ENCODE peak calls at places on chromosomes 11 and 22, in nine cellular contexts. E, X, L, P, S, C, V, A and H are unnamed samples.
A peak's percentile ranks its signal among the peaks of the same experiment; 100 is the strongest.

GRCh38 chr22:46104170-46104880 is 46.0 kb upstream of the PPARA start:
- DNase-seq in S (no peak), C (no peak), X (no peak), A (no peak), V (peak; percentile 89), P (no peak), L (no peak), E (no peak), H (no peak)

GRCh38 chr11:127993788-127994187 is 593.6 kb downstream of the ETS1 start:
- DNase-seq in X (peak; percentile 56), S (no peak), P (no peak), E (no peak), V (no peak), L (no peak), C (no peak), A (no peak), H (no peak)

GRCh38 chr11:8035225-8035846 is 45.7 kb upstream of the TUB start:
- DNase-seq in A (no peak), V (peak; percentile 36), L (peak; percentile 91), P (no peak), S (no peak), X (no peak), C (no peak), E (no peak), H (no peak)

GRCh38 chr11:69595805-69596665 is 44.9 kb upstream of the CCND1 start:
- DNase-seq in X (no peak), V (no peak), C (no peak), L (no peak), E (no peak), S (no peak), P (no peak), A (no peak), H (peak; percentile 59)

GRCh38 chr11:77619576-77620198 is 17.9 kb downstream of the CLNS1A start:
- DNase-seq in S (no peak), L (no peak), E (no peak), C (peak; percentile 28), A (no peak), P (peak; percentile 64), X (peak; percentile 92), V (no peak), H (no peak)

GRCh38 chr22:49772692-49773091 is 55.0 kb downstream of the BRD1 start:
- DNase-seq in X (no peak), C (no peak), P (no peak), A (no peak), E (no peak), L (no peak), V (no peak), S (peak; percentile 38), H (no peak)

GRCh38 chr22:45709004-45709739 is 37.5 kb downstream of the ATXN10 start:
- DNase-seq in S (no peak), X (no peak), A (no peak), E (no peak), C (no peak), L (no peak), V (no peak), P (no peak), H (no peak)

GRCh38 chr22:39428597-39429071 is 28.2 kb upstream of the MGAT3 start:
- DNase-seq in L (no peak), E (no peak), S (peak; percentile 24), A (no peak), V (peak; percentile 59), P (no peak), C (no peak), X (peak; percentile 98), H (no peak)

GRCh38 chr11:95295382-95295781 is 64.4 kb upstream of the SESN3 start:
- DNase-seq in A (no peak), P (no peak), C (no peak), S (no peak), L (no peak), V (no peak), E (no peak), X (no peak), H (no peak)

GRCh38 chr11:44029507-44029845 is 18.3 kb upstream of the ACCSL start:
- DNase-seq in V (no peak), E (no peak), A (no peak), C (no peak), S (no peak), X (no peak), L (peak; percentile 70), P (no peak), H (no peak)

GRCh38 chr11:64271339-64272132 is 12.9 kb downstream of the BAD start:
- DNase-seq in E (peak; percentile 93), A (peak; percentile 97), P (peak; percentile 67), C (peak; percentile 77), X (peak; percentile 99), L (peak; percentile 98), V (peak; percentile 95), S (peak; percentile 74), H (peak; percentile 96)

GRCh38 chr11:128726464-128727139 is 32.7 kb downstream of the FLI1 start:
- DNase-seq in X (no peak), E (peak; percentile 59), P (no peak), L (no peak), A (no peak), S (no peak), V (peak; percentile 89), C (no peak), H (no peak)

GRCh38 chr11:1336836-1337646 is 27.6 kb upstream of the TOLLIP start:
- DNase-seq in S (no peak), A (peak; percentile 84), P (no peak), V (peak; percentile 93), C (no peak), E (peak; percentile 41), X (peak; percentile 59), L (peak; percentile 92), H (peak; percentile 85)

DNA sequence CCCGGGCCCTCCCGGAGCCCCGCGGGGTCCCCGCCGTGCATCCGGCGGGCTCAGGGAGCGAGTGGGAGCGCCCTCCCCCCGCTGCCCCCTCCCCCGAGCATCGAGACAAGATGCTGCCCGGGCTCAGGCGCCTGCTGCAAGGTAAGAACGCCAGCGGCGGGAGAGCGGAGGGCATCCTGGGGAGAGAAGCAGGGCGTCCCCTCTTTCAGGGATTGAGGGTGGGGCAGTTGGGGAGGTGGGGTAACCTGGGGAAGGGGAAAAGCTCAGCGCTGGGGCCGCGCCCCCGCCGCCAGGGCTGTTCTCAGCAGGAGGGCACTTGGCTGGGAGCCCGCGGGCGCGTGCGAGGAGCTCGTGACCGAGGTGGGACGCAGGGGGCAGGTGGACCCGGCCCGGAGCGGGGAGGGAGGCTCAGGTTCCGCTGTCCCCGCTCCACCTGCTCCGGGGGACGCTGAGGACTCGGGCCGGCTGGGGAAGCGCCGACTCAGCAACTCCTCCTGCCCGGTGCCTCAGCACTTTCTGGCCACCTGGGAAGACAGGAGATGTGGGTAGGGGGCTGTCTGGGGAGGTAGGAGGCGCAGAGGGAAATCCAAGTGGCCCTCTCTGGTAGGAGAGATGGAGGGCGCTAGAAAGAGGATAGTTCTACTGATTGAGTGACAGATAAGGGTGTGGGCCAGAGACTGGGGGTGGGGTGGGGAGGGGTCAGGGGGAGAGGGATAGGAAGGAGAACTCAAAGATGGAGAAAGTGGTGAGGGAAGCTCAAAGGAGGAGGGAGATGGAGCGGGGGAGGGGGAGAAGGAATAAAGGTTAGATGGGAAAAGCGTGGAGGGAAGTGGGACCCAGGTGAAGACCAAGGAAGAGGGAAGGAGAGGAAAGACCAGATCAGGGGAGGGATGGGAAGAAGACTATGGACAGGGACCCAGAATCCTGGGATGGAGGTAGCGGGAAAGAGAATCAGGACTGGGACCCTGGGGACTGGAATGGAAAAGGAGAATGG is 725 bp downstream of the RTN4RL2 start:
- DNase-seq in A (no peak), V (peak; percentile 82), E (no peak), P (no peak), S (peak; percentile 38), C (no peak), L (no peak), X (peak; percentile 85), H (no peak)
- H3K27me3 ChIP-seq in A (peaks cover 57% of the 10 kb centered on the region), V (peaks cover 39% of the 10 kb centered on the region), E (peaks cover 52% of the 10 kb centered on the region), P (peaks cover 6% of the 10 kb centered on the region), S (no peaks in the 10 kb centered on the region), C (peaks cover 10% of the 10 kb centered on the region), L (peaks cover 30% of the 10 kb centered on the region), X (peaks cover 47% of the 10 kb centered on the region), H (peaks cover 22% of the 10 kb centered on the region)

DNA sequence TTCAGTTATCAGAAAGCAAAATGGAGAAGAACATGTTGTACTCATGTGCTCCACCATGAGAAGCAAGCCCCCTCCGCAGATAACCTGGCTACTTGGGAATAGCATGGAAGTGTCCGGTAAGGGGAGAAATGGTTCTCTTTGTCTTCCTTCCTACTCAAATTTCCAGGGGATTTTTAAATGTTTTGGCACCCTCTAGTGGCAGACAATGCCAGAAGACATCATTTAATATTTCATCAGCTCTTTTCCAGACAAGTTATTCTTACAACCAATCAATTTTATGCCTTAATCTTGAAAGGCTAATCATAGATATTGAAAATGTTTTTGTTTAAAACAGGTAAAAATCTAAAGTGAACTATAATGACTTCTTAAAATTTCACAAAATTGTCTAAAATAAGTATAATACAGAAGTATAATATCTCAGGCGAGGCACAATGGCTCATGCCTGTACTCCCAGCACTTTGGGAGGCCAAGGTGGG is 15.7 kb downstream of the CRTAM start:
- DNase-seq in S (peak; percentile 36), L (no peak), A (no peak), E (peak; percentile 31), X (peak; percentile 92), V (no peak), P (peak; percentile 73), C (no peak), H (no peak)
- TF ChIP-seq POLR2AphosphoS5 in S (no peak), L (no peak), A (no peak), E (no peak), X (no peak), V (no peak), P (no peak), C (no peak), H (no peak)

GRCh38 chr22:19619144-19620009 is 94.9 kb upstream of the SEPTIN5 start:
- DNase-seq in A (no peak), P (no peak), C (peak; percentile 43), V (no peak), L (no peak), X (no peak), S (no peak), E (no peak), H (no peak)
- H3K27me3 ChIP-seq in A (peaks cover 28% of the 10 kb centered on the region), P (no peaks in the 10 kb centered on the region), C (no peaks in the 10 kb centered on the region), V (no peaks in the 10 kb centered on the region), L (no peaks in the 10 kb centered on the region), X (no peaks in the 10 kb centered on the region), S (peaks cover 84% of the 10 kb centered on the region), E (peaks cover 13% of the 10 kb centered on the region), H (peaks cover 30% of the 10 kb centered on the region)

DNA sequence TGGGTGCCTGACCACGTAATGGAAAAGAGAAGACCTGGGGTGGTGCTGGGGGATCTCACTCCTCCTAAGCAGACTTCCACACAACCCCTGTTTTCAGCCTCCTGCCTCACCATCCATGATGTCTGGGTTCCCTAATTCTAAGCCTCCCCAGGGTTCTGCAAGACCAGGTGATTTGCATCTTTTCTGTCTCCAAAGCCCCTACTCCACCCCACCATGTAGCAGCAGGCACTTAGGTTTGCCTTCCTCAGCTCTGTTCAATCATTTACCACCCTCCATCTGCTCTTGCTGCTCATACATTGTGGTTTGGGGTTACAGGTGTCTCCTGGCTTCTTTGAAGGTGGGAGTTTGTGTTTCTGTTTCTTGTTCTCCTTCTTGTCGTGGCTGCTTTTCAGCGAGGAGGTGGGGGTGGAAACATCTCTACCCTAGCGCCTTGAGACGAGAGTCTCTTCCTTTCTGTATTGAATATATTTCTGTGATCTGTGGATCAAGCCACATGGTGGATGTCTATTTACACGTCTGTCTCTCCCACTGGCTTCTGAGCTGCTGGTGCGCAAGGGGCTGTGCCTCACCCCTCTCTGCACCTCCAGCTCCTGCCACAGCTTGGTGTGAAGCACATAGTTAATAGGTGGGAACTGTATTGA is 6.6 kb upstream of the SSTR3 start:
- DNase-seq in S (no peak), A (no peak), V (peak; percentile 78), L (no peak), E (peak; percentile 52), X (no peak), P (no peak), C (peak; percentile 99), H (no peak)
- TF ChIP-seq POLR2AphosphoS5 in S (no peak), A (no peak), V (peak; percentile 36), L (no peak), E (no peak), X (no peak), P (no peak), C (peak; percentile 76), H (no peak)